ENCODE peak calls at places on chromosomes 5 and 9, in ten cellular contexts. Q, P, J, N, K, G, T, W, V and H are unnamed samples.

GRCh38 chr9:77019810-77020437 is 469 bp downstream of the FOXB2 start:
- DNase-seq in V (no peak), N (no peak), J (no peak), T (no peak), G (no peak), W (no peak), Q (no peak), K (no peak), P (no peak), H (no peak)

GRCh38 chr5:72841756-72842535 is 25.5 kb downstream of the TNPO1 start:
- DNase-seq in Q (peak; percentile 61), W (no peak), G (no peak), V (no peak), K (no peak), N (no peak), T (no peak), J (no peak), P (no peak), H (no peak)

GRCh38 chr9:131263701-131264100 is 12.6 kb downstream of the FAM78A start:
- DNase-seq in T (no peak), V (no peak), P (no peak), G (no peak), K (no peak), N (no peak), Q (no peak), J (no peak), W (no peak), H (no peak)

GRCh38 chr9:29751220-29751619 is 2177.9 kb upstream of the C9orf72 start:
- DNase-seq in G (no peak), P (no peak), V (no peak), K (no peak), W (no peak), J (no peak), N (no peak), Q (no peak), T (no peak), H (no peak)

GRCh38 chr5:130141689-130142320 is 237.5 kb downstream of the CHSY3 start:
- DNase-seq in J (no peak), P (no peak), W (no peak), N (no peak), T (peak; percentile 57), Q (peak; percentile 52), V (no peak), K (no peak), G (no peak), H (no peak)

GRCh38 chr9:90300901-90301688 is 341.5 kb downstream of the DIRAS2 start:
- DNase-seq in V (no peak), W (no peak), T (no peak), G (peak; percentile 2), K (no peak), N (no peak), P (no peak), J (peak; percentile 26), Q (peak; percentile 99), H (peak; percentile 81)

GRCh38 chr9:91532325-91532724 is 108.7 kb upstream of the NFIL3 start:
- DNase-seq in K (no peak), W (no peak), T (no peak), P (no peak), N (no peak), G (no peak), V (no peak), Q (no peak), J (no peak), H (no peak)

GRCh38 chr5:76638466-76638865 is 15.3 kb upstream of the F2RL2 start:
- DNase-seq in G (no peak), N (no peak), P (no peak), T (peak; percentile 18), Q (no peak), W (no peak), J (no peak), K (no peak), V (no peak), H (no peak)

GRCh38 chr5:115333164-115333563 is 36.7 kb upstream of the CCDC112 start:
- DNase-seq in J (no peak), V (no peak), K (no peak), Q (no peak), N (no peak), P (no peak), G (no peak), W (no peak), T (peak; percentile 92), H (no peak)